ENCODE peak calls at places on chromosomes 5 and 9, in four cellular contexts. One of them, this sample, is unnamed. For H3K9me3, the result is how much of the 10 kb centered on the place peaks cover.

GRCh38 chr5:12707560-12707959 is 803.3 kb upstream of the CTNND2 start:
- DNase-seq in CD8-positive, alpha-beta T cell: no peak
- DNase-seq in RWPE2: no peak
- DNase-seq in CD4-positive, alpha-beta T cell: no peak
- DNase-seq in this sample: no peak

GRCh38 chr9:71001780-71002386 is 119.5 kb downstream of the TRPM3 start:
- DNase-seq in CD8-positive, alpha-beta T cell: no peak
- DNase-seq in RWPE2: no peak
- DNase-seq in CD4-positive, alpha-beta T cell: no peak
- DNase-seq in this sample: no peak

GRCh38 chr5:15993934-15994333 is 185.7 kb downstream of the MARCHF11 start:
- DNase-seq in CD4-positive, alpha-beta T cell: no peak
- DNase-seq in RWPE2: no peak
- DNase-seq in CD8-positive, alpha-beta T cell: no peak
- DNase-seq in this sample: no peak

GRCh38 chr9:124290053-124290581 is 32.4 kb downstream of the NEK6 start:
- DNase-seq in RWPE2: no peak
- DNase-seq in CD8-positive, alpha-beta T cell: no peak
- DNase-seq in CD4-positive, alpha-beta T cell: no peak
- DNase-seq in this sample: no peak

GRCh38 chr9:29211681-29212589 is 1638.7 kb upstream of the C9orf72 start:
- DNase-seq in CD8-positive, alpha-beta T cell: peak
- DNase-seq in RWPE2: no peak
- DNase-seq in CD4-positive, alpha-beta T cell: no peak
- DNase-seq in this sample: peak

GRCh38 chr5:158543539-158544387 is 556.0 kb downstream of the EBF1 start:
- DNase-seq in CD8-positive, alpha-beta T cell: no peak
- DNase-seq in CD4-positive, alpha-beta T cell: no peak
- DNase-seq in RWPE2: no peak
- DNase-seq in this sample: no peak

GRCh38 chr9:120697448-120697847 is 16.8 kb downstream of the MEGF9 start:
- DNase-seq in CD4-positive, alpha-beta T cell: no peak
- DNase-seq in RWPE2: no peak
- DNase-seq in CD8-positive, alpha-beta T cell: no peak
- DNase-seq in this sample: no peak

GRCh38 chr9:84667571-84668203 is 1.8 kb upstream of the NTRK2 start:
- DNase-seq in RWPE2: no peak
- DNase-seq in CD8-positive, alpha-beta T cell: no peak
- DNase-seq in CD4-positive, alpha-beta T cell: no peak
- DNase-seq in this sample: no peak

GRCh38 chr9:37027582-37028424 is 6.3 kb downstream of the PAX5 start:
- DNase-seq in RWPE2: peak
- DNase-seq in CD4-positive, alpha-beta T cell: peak
- DNase-seq in CD8-positive, alpha-beta T cell: peak
- DNase-seq in this sample: peak

GRCh38 chr5:11069041-11069440 is 308.0 kb upstream of the DAP start:
- DNase-seq in CD8-positive, alpha-beta T cell: no peak
- DNase-seq in RWPE2: no peak
- DNase-seq in CD4-positive, alpha-beta T cell: no peak
- DNase-seq in this sample: no peak

GRCh38 chr9:78319197-78320029 is 22.5 kb downstream of the PSAT1 start:
- DNase-seq in CD4-positive, alpha-beta T cell: no peak
- DNase-seq in CD8-positive, alpha-beta T cell: no peak
- DNase-seq in RWPE2: no peak
- DNase-seq in this sample: no peak

GRCh38 chr5:174736351-174736721 is 12.0 kb downstream of the MSX2 start:
- DNase-seq in RWPE2: no peak
- DNase-seq in CD8-positive, alpha-beta T cell: no peak
- DNase-seq in CD4-positive, alpha-beta T cell: no peak
- DNase-seq in this sample: no peak

GRCh38 chr5:130333089-130333488 is 428.8 kb downstream of the CHSY3 start:
- DNase-seq in CD8-positive, alpha-beta T cell: no peak
- DNase-seq in CD4-positive, alpha-beta T cell: no peak
- DNase-seq in RWPE2: no peak
- DNase-seq in this sample: no peak

GRCh38 chr5:147455822-147456221 is 54.0 kb downstream of the DPYSL3 start:
- DNase-seq in CD8-positive, alpha-beta T cell: no peak
- DNase-seq in RWPE2: no peak
- DNase-seq in CD4-positive, alpha-beta T cell: no peak
- DNase-seq in this sample: no peak

GRCh38 chr9:91611582-91611981 is 187.9 kb upstream of the NFIL3 start:
- DNase-seq in CD4-positive, alpha-beta T cell: no peak
- DNase-seq in RWPE2: no peak
- DNase-seq in CD8-positive, alpha-beta T cell: no peak
- DNase-seq in this sample: no peak

DNA sequence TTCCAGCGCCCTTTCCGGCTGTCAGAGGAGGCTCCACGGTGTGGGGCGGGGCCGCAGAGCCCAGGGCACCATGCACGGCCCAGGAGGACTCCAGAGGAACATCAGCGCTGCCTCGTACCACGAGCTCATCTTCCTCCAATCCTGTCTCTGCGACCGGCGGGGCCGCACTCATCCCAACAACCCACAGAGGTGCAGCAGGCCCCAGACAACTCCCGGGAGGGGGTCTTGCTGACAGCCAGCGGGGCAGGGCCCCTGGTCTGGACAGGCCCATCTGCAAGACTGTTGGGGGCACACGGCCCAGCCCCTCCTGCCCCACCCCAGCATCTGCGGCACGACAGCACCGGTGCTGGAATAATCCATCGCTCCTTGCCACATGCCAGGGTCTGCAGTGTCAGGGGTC is 88.8 kb downstream of the OLFM1 start:
- DNase-seq in CD8-positive, alpha-beta T cell: no peak
- DNase-seq in CD4-positive, alpha-beta T cell: no peak
- DNase-seq in RWPE2: no peak
- DNase-seq in this sample: no peak
- H3K9me3 ChIP-seq in CD8-positive, alpha-beta T cell: under half
- H3K9me3 ChIP-seq in CD4-positive, alpha-beta T cell: under half
- H3K9me3 ChIP-seq in RWPE2: under half
- H3K9me3 ChIP-seq in this sample: under half

DNA sequence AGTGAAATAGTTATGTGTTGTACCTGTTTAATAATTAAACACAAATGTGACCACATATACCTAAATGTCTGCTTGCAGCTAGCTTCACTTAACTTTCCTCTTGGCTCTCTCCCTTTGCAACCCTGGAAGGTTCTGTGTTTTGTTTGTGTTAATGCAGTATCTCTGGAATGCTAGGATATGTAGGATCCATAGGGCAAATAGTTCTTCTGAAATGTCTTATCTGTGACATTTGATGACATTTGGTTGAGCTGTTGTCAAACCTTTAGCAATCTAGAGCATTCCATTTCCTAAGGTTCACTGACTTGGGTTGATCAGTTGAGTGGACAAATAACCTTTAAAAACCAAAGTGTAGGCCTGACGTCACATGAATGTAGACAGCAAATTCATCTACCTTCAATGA is 21.8 kb downstream of the CTNNA1 start:
- DNase-seq in CD4-positive, alpha-beta T cell: no peak
- DNase-seq in CD8-positive, alpha-beta T cell: no peak
- DNase-seq in RWPE2: no peak
- DNase-seq in this sample: no peak
- H3K9me3 ChIP-seq in CD4-positive, alpha-beta T cell: under half
- H3K9me3 ChIP-seq in CD8-positive, alpha-beta T cell: under half
- H3K9me3 ChIP-seq in RWPE2: under half
- H3K9me3 ChIP-seq in this sample: under half

GRCh38 chr9:92846662-92847145 is 31.1 kb downstream of the ZNF484 start:
- DNase-seq in RWPE2: no peak
- DNase-seq in CD4-positive, alpha-beta T cell: no peak
- DNase-seq in CD8-positive, alpha-beta T cell: no peak
- DNase-seq in this sample: no peak
- H3K9me3 ChIP-seq in RWPE2: under half
- H3K9me3 ChIP-seq in CD4-positive, alpha-beta T cell: half or more
- H3K9me3 ChIP-seq in CD8-positive, alpha-beta T cell: under half
- H3K9me3 ChIP-seq in this sample: half or more

GRCh38 chr5:172523146-172523745 is 68.9 kb upstream of the SH3PXD2B start:
- DNase-seq in CD4-positive, alpha-beta T cell: no peak
- DNase-seq in RWPE2: no peak
- DNase-seq in CD8-positive, alpha-beta T cell: no peak
- DNase-seq in this sample: peak

GRCh38 chr5:172524573-172525021 is 70.3 kb upstream of the SH3PXD2B start:
- DNase-seq in CD4-positive, alpha-beta T cell: no peak
- DNase-seq in RWPE2: no peak
- DNase-seq in CD8-positive, alpha-beta T cell: no peak
- DNase-seq in this sample: peak

GRCh38 chr5:172525633-172526360 is 71.5 kb upstream of the SH3PXD2B start:
- DNase-seq in RWPE2: no peak
- DNase-seq in CD4-positive, alpha-beta T cell: no peak
- DNase-seq in CD8-positive, alpha-beta T cell: no peak
- DNase-seq in this sample: peak

DNA sequence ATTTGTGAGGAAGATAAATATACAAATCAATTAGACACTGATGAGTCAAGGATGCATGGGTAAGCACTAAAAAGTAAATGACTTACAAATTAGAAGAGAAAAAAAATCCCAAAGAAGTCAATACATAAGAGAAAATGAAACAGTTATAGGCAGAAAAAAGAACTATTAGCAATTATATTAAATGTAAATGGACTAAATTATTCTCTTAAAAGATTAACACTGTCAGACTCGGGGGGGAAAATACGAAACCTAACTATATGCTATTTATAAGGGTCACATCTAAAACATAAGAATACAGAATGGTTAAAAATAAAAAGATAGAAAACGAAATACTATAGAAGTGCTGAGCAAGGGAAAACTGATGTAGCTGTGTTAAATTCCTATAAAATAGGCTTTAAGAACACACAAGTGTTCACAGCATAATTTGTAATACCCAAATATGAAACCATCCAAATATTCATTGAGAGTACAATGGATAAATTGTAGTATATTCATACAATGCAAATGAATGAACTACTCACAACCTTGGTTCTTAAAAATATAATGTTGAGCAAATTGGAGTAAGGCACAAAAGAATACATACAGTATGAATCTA is 67.1 kb upstream of the SH3PXD2B start:
- DNase-seq in RWPE2: no peak
- DNase-seq in CD4-positive, alpha-beta T cell: no peak
- DNase-seq in CD8-positive, alpha-beta T cell: no peak
- DNase-seq in this sample: no peak
- H3K9me3 ChIP-seq in RWPE2: under half
- H3K9me3 ChIP-seq in CD4-positive, alpha-beta T cell: under half
- H3K9me3 ChIP-seq in CD8-positive, alpha-beta T cell: under half
- H3K9me3 ChIP-seq in this sample: under half

GRCh38 chr9:126215486-126215885 is 111.1 kb upstream of the MVB12B start:
- DNase-seq in CD8-positive, alpha-beta T cell: no peak
- DNase-seq in CD4-positive, alpha-beta T cell: no peak
- DNase-seq in RWPE2: no peak
- DNase-seq in this sample: no peak

GRCh38 chr9:126218726-126219125 is 107.9 kb upstream of the MVB12B start:
- DNase-seq in CD4-positive, alpha-beta T cell: no peak
- DNase-seq in RWPE2: no peak
- DNase-seq in CD8-positive, alpha-beta T cell: no peak
- DNase-seq in this sample: no peak

GRCh38 chr9:126217797-126218196 is 108.8 kb upstream of the MVB12B start:
- DNase-seq in RWPE2: no peak
- DNase-seq in CD8-positive, alpha-beta T cell: no peak
- DNase-seq in CD4-positive, alpha-beta T cell: no peak
- DNase-seq in this sample: no peak

GRCh38 chr9:126219166-126219565 is 107.5 kb upstream of the MVB12B start:
- DNase-seq in CD8-positive, alpha-beta T cell: no peak
- DNase-seq in RWPE2: no peak
- DNase-seq in CD4-positive, alpha-beta T cell: no peak
- DNase-seq in this sample: no peak

DNA sequence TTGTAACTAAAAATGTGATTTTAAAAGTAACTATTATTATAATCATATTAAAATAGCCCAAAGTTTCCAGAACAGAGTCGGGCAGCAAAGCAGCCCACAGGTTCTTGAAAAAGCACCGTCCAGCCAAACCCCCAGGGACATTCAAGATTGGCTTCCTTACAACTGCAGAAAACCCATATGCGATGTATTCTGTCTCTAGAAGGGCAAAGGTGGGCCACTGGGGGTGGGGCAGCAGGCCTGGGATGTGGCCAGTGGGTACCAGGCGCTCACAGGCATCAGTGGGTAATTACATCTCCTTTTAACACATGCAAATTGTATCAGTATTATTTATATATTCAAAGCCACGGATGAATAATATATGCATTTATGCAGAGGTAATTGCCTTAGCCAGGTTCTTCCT is 109.5 kb upstream of the MVB12B start:
- DNase-seq in CD8-positive, alpha-beta T cell: no peak
- DNase-seq in CD4-positive, alpha-beta T cell: no peak
- DNase-seq in RWPE2: no peak
- DNase-seq in this sample: no peak
- H3K9me3 ChIP-seq in CD8-positive, alpha-beta T cell: under half
- H3K9me3 ChIP-seq in CD4-positive, alpha-beta T cell: under half
- H3K9me3 ChIP-seq in RWPE2: under half
- H3K9me3 ChIP-seq in this sample: under half

GRCh38 chr5:180848265-180848664 is 12.8 kb downstream of the ZFP62 start:
- DNase-seq in CD8-positive, alpha-beta T cell: no peak
- DNase-seq in CD4-positive, alpha-beta T cell: no peak
- DNase-seq in RWPE2: no peak
- DNase-seq in this sample: no peak

GRCh38 chr5:180850434-180851078 is 10.5 kb downstream of the ZFP62 start:
- DNase-seq in CD8-positive, alpha-beta T cell: no peak
- DNase-seq in RWPE2: no peak
- DNase-seq in CD4-positive, alpha-beta T cell: no peak
- DNase-seq in this sample: no peak

GRCh38 chr5:180847053-180847452 is 14.0 kb downstream of the ZFP62 start:
- DNase-seq in CD4-positive, alpha-beta T cell: no peak
- DNase-seq in CD8-positive, alpha-beta T cell: no peak
- DNase-seq in RWPE2: no peak
- DNase-seq in this sample: no peak

GRCh38 chr5:180849827-180850226 is 11.2 kb downstream of the ZFP62 start:
- DNase-seq in RWPE2: no peak
- DNase-seq in CD4-positive, alpha-beta T cell: no peak
- DNase-seq in CD8-positive, alpha-beta T cell: no peak
- DNase-seq in this sample: no peak

GRCh38 chr5:180848878-180849277 is 12.2 kb downstream of the ZFP62 start:
- DNase-seq in CD8-positive, alpha-beta T cell: no peak
- DNase-seq in RWPE2: no peak
- DNase-seq in CD4-positive, alpha-beta T cell: no peak
- DNase-seq in this sample: no peak
- H3K9me3 ChIP-seq in CD8-positive, alpha-beta T cell: under half
- H3K9me3 ChIP-seq in RWPE2: under half
- H3K9me3 ChIP-seq in CD4-positive, alpha-beta T cell: under half
- H3K9me3 ChIP-seq in this sample: under half

DNA sequence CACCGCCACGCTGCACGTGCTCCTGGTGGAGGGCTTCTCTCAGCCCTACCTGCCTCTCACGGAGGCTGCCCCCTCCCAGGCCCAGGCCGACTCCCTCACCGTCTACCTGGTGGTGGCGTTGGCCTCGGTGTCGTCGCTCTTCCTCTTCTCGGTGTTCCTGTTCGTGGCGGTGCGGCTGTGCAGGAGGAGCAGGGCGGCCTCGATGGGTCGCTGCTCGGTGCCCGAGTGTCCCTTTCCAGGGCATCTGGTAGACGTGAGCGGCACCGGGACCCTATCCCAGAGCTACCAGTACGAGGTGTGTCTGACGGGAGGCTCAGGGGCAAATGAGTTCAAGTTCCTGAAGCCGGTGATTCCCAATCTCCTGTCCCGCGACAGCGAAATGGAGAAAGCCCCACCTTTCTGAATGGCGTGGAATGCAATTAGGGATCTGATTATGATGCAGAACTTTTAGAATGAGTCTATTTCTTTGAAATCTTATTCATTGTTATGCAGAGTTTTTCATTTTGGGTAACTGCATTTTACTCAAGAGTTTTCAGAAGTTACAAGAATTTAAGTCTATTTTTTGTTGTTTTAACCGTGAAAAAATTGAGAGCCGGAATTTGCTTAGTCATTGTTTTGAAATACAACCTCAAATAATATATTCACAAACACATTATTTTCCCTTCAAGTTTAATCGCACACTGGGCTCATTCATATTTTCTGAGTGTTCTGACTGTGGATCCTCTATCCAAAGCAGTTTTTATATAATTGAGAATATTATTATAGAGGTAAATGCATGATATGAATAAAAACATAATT is 8.5 kb upstream of the PCDHB15 start:
- DNase-seq in RWPE2: no peak
- DNase-seq in CD8-positive, alpha-beta T cell: no peak
- DNase-seq in CD4-positive, alpha-beta T cell: no peak
- DNase-seq in this sample: no peak
- H3K9me3 ChIP-seq in RWPE2: under half
- H3K9me3 ChIP-seq in CD8-positive, alpha-beta T cell: under half
- H3K9me3 ChIP-seq in CD4-positive, alpha-beta T cell: half or more
- H3K9me3 ChIP-seq in this sample: half or more

This sample was measured in upper lobe of right lung.